ENCODE peak calls at places on chromosomes 5 and 9, in five cellular contexts. One of them, this sample, is unnamed. For H3K27me3, the result is how much of the 10 kb centered on the place peaks cover.

GRCh38 chr5:58447231-58447630 is 12.7 kb downstream of the PLK2 start:
- DNase-seq in neural progenitor cell: no peak
- DNase-seq in bronchial epithelial cell: no peak
- DNase-seq in cardiac muscle cell: no peak
- DNase-seq in lower lobe of right lung: no peak
- DNase-seq in this sample: no peak

GRCh38 chr5:173281910-173282309 is 46.3 kb downstream of the STC2 start:
- DNase-seq in bronchial epithelial cell: no peak
- DNase-seq in neural progenitor cell: peak
- DNase-seq in cardiac muscle cell: peak
- DNase-seq in lower lobe of right lung: no peak
- DNase-seq in this sample: no peak

GRCh38 chr5:148268556-148268955 is at the start of gene SPINK13:
- DNase-seq in lower lobe of right lung: no peak
- DNase-seq in cardiac muscle cell: peak
- DNase-seq in neural progenitor cell: no peak
- DNase-seq in bronchial epithelial cell: peak
- DNase-seq in this sample: peak

GRCh38 chr9:105890046-105890822 is 195.9 kb downstream of the TMEM38B start:
- DNase-seq in bronchial epithelial cell: no peak
- DNase-seq in neural progenitor cell: no peak
- DNase-seq in cardiac muscle cell: peak
- DNase-seq in lower lobe of right lung: no peak
- DNase-seq in this sample: no peak

GRCh38 chr9:76034049-76034448 is 143.6 kb downstream of the PCSK5 start:
- DNase-seq in lower lobe of right lung: no peak
- DNase-seq in cardiac muscle cell: no peak
- DNase-seq in neural progenitor cell: no peak
- DNase-seq in bronchial epithelial cell: no peak
- DNase-seq in this sample: no peak

GRCh38 chr5:73674669-73675004 is 48.6 kb downstream of the ARHGEF28 start:
- DNase-seq in cardiac muscle cell: peak
- DNase-seq in lower lobe of right lung: no peak
- DNase-seq in bronchial epithelial cell: peak
- DNase-seq in neural progenitor cell: no peak
- DNase-seq in this sample: no peak

GRCh38 chr5:133408322-133408721 is 204.0 kb downstream of the FSTL4 start:
- DNase-seq in cardiac muscle cell: no peak
- DNase-seq in lower lobe of right lung: no peak
- DNase-seq in neural progenitor cell: no peak
- DNase-seq in bronchial epithelial cell: no peak
- DNase-seq in this sample: no peak

GRCh38 chr9:33340186-33340585 is 49.9 kb downstream of the NFX1 start:
- DNase-seq in lower lobe of right lung: no peak
- DNase-seq in neural progenitor cell: no peak
- DNase-seq in bronchial epithelial cell: no peak
- DNase-seq in cardiac muscle cell: no peak
- DNase-seq in this sample: no peak

GRCh38 chr5:152264656-152265055 is 140.4 kb downstream of the NMUR2 start:
- DNase-seq in bronchial epithelial cell: no peak
- DNase-seq in lower lobe of right lung: no peak
- DNase-seq in cardiac muscle cell: no peak
- DNase-seq in neural progenitor cell: no peak
- DNase-seq in this sample: no peak

GRCh38 chr5:32172908-32173393 is 1.2 kb downstream of the GOLPH3 start:
- DNase-seq in neural progenitor cell: no peak
- DNase-seq in lower lobe of right lung: no peak
- DNase-seq in bronchial epithelial cell: peak
- DNase-seq in cardiac muscle cell: no peak
- DNase-seq in this sample: no peak

GRCh38 chr5:142025637-142026036 is 12.8 kb upstream of the GNPDA1 start:
- DNase-seq in lower lobe of right lung: no peak
- DNase-seq in bronchial epithelial cell: no peak
- DNase-seq in cardiac muscle cell: no peak
- DNase-seq in neural progenitor cell: no peak
- DNase-seq in this sample: no peak

GRCh38 chr9:137028281-137029057 is 432 bp upstream of the ABCA2 start:
- DNase-seq in lower lobe of right lung: peak
- DNase-seq in neural progenitor cell: peak
- DNase-seq in bronchial epithelial cell: peak
- DNase-seq in cardiac muscle cell: peak
- DNase-seq in this sample: no peak

GRCh38 chr5:56490971-56491468 is 257.9 kb upstream of the ANKRD55 start:
- DNase-seq in lower lobe of right lung: peak
- DNase-seq in bronchial epithelial cell: peak
- DNase-seq in cardiac muscle cell: peak
- DNase-seq in neural progenitor cell: no peak
- DNase-seq in this sample: no peak

GRCh38 chr5:885529-885928 is 7.1 kb downstream of the BRD9 start:
- DNase-seq in neural progenitor cell: no peak
- DNase-seq in cardiac muscle cell: no peak
- DNase-seq in bronchial epithelial cell: no peak
- DNase-seq in lower lobe of right lung: no peak
- DNase-seq in this sample: no peak

GRCh38 chr9:134829356-134829937 is 51.2 kb upstream of the FCN2 start:
- DNase-seq in neural progenitor cell: no peak
- DNase-seq in lower lobe of right lung: no peak
- DNase-seq in cardiac muscle cell: no peak
- DNase-seq in bronchial epithelial cell: no peak
- DNase-seq in this sample: no peak

GRCh38 chr5:94618029-94618492 is 343 bp downstream of the KIAA0825 start:
- DNase-seq in bronchial epithelial cell: peak
- DNase-seq in lower lobe of right lung: peak
- DNase-seq in neural progenitor cell: peak
- DNase-seq in cardiac muscle cell: peak
- DNase-seq in this sample: peak

GRCh38 chr5:94623026-94623425 is 4.6 kb downstream of the SLF1 start:
- DNase-seq in neural progenitor cell: no peak
- DNase-seq in bronchial epithelial cell: no peak
- DNase-seq in cardiac muscle cell: peak
- DNase-seq in lower lobe of right lung: no peak
- DNase-seq in this sample: no peak

GRCh38 chr5:94618493-94619328 is at the start of the genes KIAA0825 and SLF1:
- DNase-seq in bronchial epithelial cell: peak
- DNase-seq in lower lobe of right lung: peak
- DNase-seq in cardiac muscle cell: peak
- DNase-seq in neural progenitor cell: peak
- DNase-seq in this sample: peak

GRCh38 chr5:94621763-94622162 is 3.3 kb downstream of the SLF1 start:
- DNase-seq in lower lobe of right lung: no peak
- DNase-seq in neural progenitor cell: no peak
- DNase-seq in cardiac muscle cell: peak
- DNase-seq in bronchial epithelial cell: no peak
- DNase-seq in this sample: no peak

GRCh38 chr5:94620257-94620656 is 1.8 kb downstream of the SLF1 start:
- DNase-seq in neural progenitor cell: no peak
- DNase-seq in bronchial epithelial cell: no peak
- DNase-seq in lower lobe of right lung: no peak
- DNase-seq in cardiac muscle cell: no peak
- DNase-seq in this sample: no peak
- H3K4me3 ChIP-seq in neural progenitor cell: peak
- H3K4me3 ChIP-seq in bronchial epithelial cell: no peak
- H3K4me3 ChIP-seq in lower lobe of right lung: no peak
- H3K4me3 ChIP-seq in cardiac muscle cell: no peak
- H3K4me3 ChIP-seq in this sample: no peak

GRCh38 chr9:112332674-112332976 is 794 bp downstream of the PTBP3 start:
- DNase-seq in bronchial epithelial cell: no peak
- DNase-seq in lower lobe of right lung: no peak
- DNase-seq in cardiac muscle cell: no peak
- DNase-seq in neural progenitor cell: no peak
- DNase-seq in this sample: peak
- TF ChIP-seq CTCF in bronchial epithelial cell: no peak
- TF ChIP-seq CTCF in lower lobe of right lung: peak
- TF ChIP-seq CTCF in cardiac muscle cell: peak
- TF ChIP-seq CTCF in neural progenitor cell: peak
- TF ChIP-seq CTCF in this sample: peak

DNA sequence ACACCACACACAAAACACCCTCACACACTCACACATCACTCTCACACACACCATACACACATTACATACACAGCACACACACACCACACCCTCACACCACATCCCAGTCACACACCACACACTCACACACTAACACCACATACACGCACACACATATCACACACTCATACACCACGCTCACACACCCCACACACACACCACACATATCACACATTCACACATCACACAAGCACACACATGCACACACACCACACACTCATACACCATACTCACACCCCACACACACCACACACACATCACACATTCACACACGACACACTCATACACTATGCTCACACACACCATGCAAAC is 543 bp upstream of the UBE2QL1 start:
- DNase-seq in bronchial epithelial cell: no peak
- DNase-seq in lower lobe of right lung: no peak
- DNase-seq in neural progenitor cell: no peak
- DNase-seq in cardiac muscle cell: no peak
- DNase-seq in this sample: no peak
- H3K27me3 ChIP-seq in bronchial epithelial cell: under half
- H3K27me3 ChIP-seq in lower lobe of right lung: under half
- H3K27me3 ChIP-seq in neural progenitor cell: half or more
- H3K27me3 ChIP-seq in cardiac muscle cell: under half
- H3K27me3 ChIP-seq in this sample: under half

GRCh38 chr5:177087707-177088005 is 941 bp downstream of the FGFR4 start:
- DNase-seq in bronchial epithelial cell: no peak
- DNase-seq in lower lobe of right lung: no peak
- DNase-seq in neural progenitor cell: no peak
- DNase-seq in cardiac muscle cell: no peak
- DNase-seq in this sample: no peak
- H3K4me3 ChIP-seq in bronchial epithelial cell: no peak
- H3K4me3 ChIP-seq in lower lobe of right lung: peak
- H3K4me3 ChIP-seq in neural progenitor cell: peak
- H3K4me3 ChIP-seq in cardiac muscle cell: no peak
- H3K4me3 ChIP-seq in this sample: no peak

DNA sequence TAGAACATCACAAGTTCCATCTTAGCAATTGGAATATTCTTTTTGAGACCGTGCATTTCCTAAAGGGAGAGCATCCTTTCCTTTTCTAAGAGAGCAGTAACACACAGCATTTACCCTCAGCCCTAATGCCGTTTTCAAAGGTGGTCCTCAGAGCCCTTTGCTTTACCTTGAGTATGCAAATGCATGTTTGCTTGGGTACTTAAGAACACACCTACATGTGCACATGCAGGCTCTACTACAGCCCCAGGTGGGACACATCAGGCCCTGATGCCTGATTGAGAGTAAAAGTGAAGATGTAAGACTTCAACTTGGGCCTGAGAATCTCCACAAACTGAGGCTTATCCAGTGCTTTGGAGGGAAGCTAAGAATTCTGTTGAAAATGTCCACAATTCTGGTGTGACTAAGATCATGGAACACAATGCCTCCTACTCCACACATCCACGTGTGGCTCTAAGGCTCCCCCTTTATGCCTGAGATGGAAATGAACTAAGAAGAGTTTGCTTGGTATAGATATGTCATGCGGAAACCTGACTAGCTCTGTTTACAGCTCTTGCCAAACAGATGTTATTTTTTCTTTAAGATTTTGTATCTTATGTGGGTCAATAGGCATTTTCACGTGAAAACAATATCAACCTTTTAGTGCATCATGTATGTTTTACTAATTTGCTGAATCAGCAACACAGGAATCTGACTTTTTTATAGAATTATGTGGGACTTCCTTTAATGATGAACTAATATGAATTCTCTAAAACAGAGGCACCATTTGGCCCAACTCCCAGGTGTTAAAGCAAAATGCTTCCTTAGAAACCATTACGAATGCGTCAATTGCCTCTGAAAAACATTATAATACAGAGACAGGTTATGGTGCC is 48.9 kb upstream of the SLC2A8 start:
- DNase-seq in cardiac muscle cell: peak
- DNase-seq in neural progenitor cell: no peak
- DNase-seq in bronchial epithelial cell: peak
- DNase-seq in lower lobe of right lung: no peak
- DNase-seq in this sample: peak
- TF ChIP-seq CTCF in cardiac muscle cell: peak
- TF ChIP-seq CTCF in neural progenitor cell: no peak
- TF ChIP-seq CTCF in bronchial epithelial cell: peak
- TF ChIP-seq CTCF in lower lobe of right lung: no peak
- TF ChIP-seq CTCF in this sample: peak

DNA sequence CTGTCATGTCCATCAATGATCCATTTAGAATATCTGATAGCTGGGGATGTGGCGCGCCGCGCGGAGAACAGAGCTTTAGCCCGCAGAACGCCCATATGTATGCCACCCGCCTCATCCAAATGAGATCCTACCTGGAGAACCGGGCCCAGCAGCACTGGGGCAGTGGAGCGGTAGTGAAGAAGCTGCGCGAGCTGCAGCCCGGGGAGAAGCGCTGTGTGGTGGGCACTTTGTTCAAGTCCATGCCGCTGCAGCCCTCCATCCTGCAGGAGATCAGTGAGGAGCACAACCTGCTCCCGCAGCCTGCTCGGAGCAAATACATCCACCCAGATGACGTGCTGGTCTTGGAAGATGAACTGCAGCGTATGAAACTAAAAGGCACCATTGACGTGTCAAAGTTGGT is 313.7 kb downstream of the NR2F1-AS1 start:
- DNase-seq in neural progenitor cell: no peak
- DNase-seq in cardiac muscle cell: no peak
- DNase-seq in lower lobe of right lung: no peak
- DNase-seq in bronchial epithelial cell: no peak
- DNase-seq in this sample: no peak
- H3K27me3 ChIP-seq in neural progenitor cell: under half
- H3K27me3 ChIP-seq in cardiac muscle cell: under half
- H3K27me3 ChIP-seq in lower lobe of right lung: under half
- H3K27me3 ChIP-seq in bronchial epithelial cell: under half
- H3K27me3 ChIP-seq in this sample: under half

GRCh38 chr5:176818391-176819098 is 8.2 kb downstream of the UNC5A start:
- DNase-seq in lower lobe of right lung: no peak
- DNase-seq in neural progenitor cell: no peak
- DNase-seq in cardiac muscle cell: no peak
- DNase-seq in bronchial epithelial cell: no peak
- DNase-seq in this sample: no peak

GRCh38 chr5:176816043-176816745 is 5.8 kb downstream of the UNC5A start:
- DNase-seq in bronchial epithelial cell: no peak
- DNase-seq in lower lobe of right lung: no peak
- DNase-seq in neural progenitor cell: no peak
- DNase-seq in cardiac muscle cell: no peak
- DNase-seq in this sample: no peak

GRCh38 chr5:176817864-176818377 is 7.6 kb downstream of the UNC5A start:
- DNase-seq in lower lobe of right lung: no peak
- DNase-seq in bronchial epithelial cell: no peak
- DNase-seq in neural progenitor cell: peak
- DNase-seq in cardiac muscle cell: peak
- DNase-seq in this sample: no peak

GRCh38 chr5:176816791-176817272 is 6.5 kb downstream of the UNC5A start:
- DNase-seq in bronchial epithelial cell: no peak
- DNase-seq in neural progenitor cell: peak
- DNase-seq in lower lobe of right lung: no peak
- DNase-seq in cardiac muscle cell: no peak
- DNase-seq in this sample: no peak

GRCh38 chr5:176817369-176817841 is 7.0 kb downstream of the UNC5A start:
- DNase-seq in neural progenitor cell: peak
- DNase-seq in lower lobe of right lung: no peak
- DNase-seq in bronchial epithelial cell: no peak
- DNase-seq in cardiac muscle cell: no peak
- DNase-seq in this sample: no peak
- H3K4me3 ChIP-seq in neural progenitor cell: peak
- H3K4me3 ChIP-seq in lower lobe of right lung: peak
- H3K4me3 ChIP-seq in bronchial epithelial cell: no peak
- H3K4me3 ChIP-seq in cardiac muscle cell: peak
- H3K4me3 ChIP-seq in this sample: no peak

GRCh38 chr5:103582364-103582763 is 19.8 kb upstream of the NUDT12 start:
- DNase-seq in cardiac muscle cell: peak
- DNase-seq in neural progenitor cell: peak
- DNase-seq in lower lobe of right lung: no peak
- DNase-seq in bronchial epithelial cell: peak
- DNase-seq in this sample: peak

GRCh38 chr5:103589416-103590175 is 27.0 kb upstream of the NUDT12 start:
- DNase-seq in cardiac muscle cell: peak
- DNase-seq in bronchial epithelial cell: no peak
- DNase-seq in neural progenitor cell: no peak
- DNase-seq in lower lobe of right lung: no peak
- DNase-seq in this sample: peak

GRCh38 chr5:103587185-103587748 is 24.7 kb upstream of the NUDT12 start:
- DNase-seq in neural progenitor cell: peak
- DNase-seq in cardiac muscle cell: peak
- DNase-seq in lower lobe of right lung: no peak
- DNase-seq in bronchial epithelial cell: peak
- DNase-seq in this sample: no peak
- TF ChIP-seq CTCF in neural progenitor cell: peak
- TF ChIP-seq CTCF in cardiac muscle cell: peak
- TF ChIP-seq CTCF in lower lobe of right lung: peak
- TF ChIP-seq CTCF in bronchial epithelial cell: peak
- TF ChIP-seq CTCF in this sample: peak

This sample was measured in brain microvascular endothelial cell.